ENCODE peak calls at places on chromosomes 13 and 19, in seven cellular contexts. O is left ventricle myocardium inferior, I is IMR-90, Q is left lung, H is PC-3, B is thyroid gland, N is bronchial epithelial cell. L is an unnamed sample.

GRCh38 chr19:18809149-18809978 is 18.3 kb upstream of the COMP start:
- DNase-seq in O (peak), Q (peak), I (peak), H (peak), B (peak), N (peak), L (peak)

GRCh38 chr13:47708386-47708785 is 292.7 kb downstream of the SUCLA2 start:
- DNase-seq in Q (no peak), B (no peak), I (peak), O (no peak), H (peak), N (peak), L (peak)

GRCh38 chr19:49469828-49470614 is 4.0 kb upstream of the FLT3LG start:
- DNase-seq in N (no peak), I (peak), B (no peak), O (no peak), Q (no peak), H (no peak), L (peak)

GRCh38 chr13:72694314-72694713 is 33.1 kb downstream of the MZT1 start:
- DNase-seq in B (no peak), N (no peak), O (no peak), H (no peak), I (no peak), Q (no peak), L (no peak)

GRCh38 chr13:21152251-21152899 is 24.0 kb downstream of the SKA3 start:
- DNase-seq in O (no peak), Q (no peak), H (no peak), B (no peak), N (no peak), I (no peak), L (no peak)

GRCh38 chr13:74871671-74872070 is 610.3 kb downstream of the TBC1D4 start:
- DNase-seq in H (peak), O (no peak), Q (no peak), I (no peak), N (no peak), B (no peak), L (no peak)

GRCh38 chr13:97391201-97391600 is 42.8 kb upstream of the RAP2A start:
- DNase-seq in B (no peak), N (no peak), H (no peak), O (no peak), I (peak), Q (no peak), L (no peak)

GRCh38 chr19:10226376-10227214 is 4.5 kb downstream of the S1PR2 start:
- DNase-seq in O (peak), I (peak), N (no peak), H (no peak), B (no peak), Q (peak), L (no peak)

GRCh38 chr13:37209621-37210020 is 104.2 kb upstream of the CSNK1A1L start:
- DNase-seq in H (no peak), Q (no peak), I (peak), O (no peak), B (no peak), N (no peak), L (no peak)

DNA sequence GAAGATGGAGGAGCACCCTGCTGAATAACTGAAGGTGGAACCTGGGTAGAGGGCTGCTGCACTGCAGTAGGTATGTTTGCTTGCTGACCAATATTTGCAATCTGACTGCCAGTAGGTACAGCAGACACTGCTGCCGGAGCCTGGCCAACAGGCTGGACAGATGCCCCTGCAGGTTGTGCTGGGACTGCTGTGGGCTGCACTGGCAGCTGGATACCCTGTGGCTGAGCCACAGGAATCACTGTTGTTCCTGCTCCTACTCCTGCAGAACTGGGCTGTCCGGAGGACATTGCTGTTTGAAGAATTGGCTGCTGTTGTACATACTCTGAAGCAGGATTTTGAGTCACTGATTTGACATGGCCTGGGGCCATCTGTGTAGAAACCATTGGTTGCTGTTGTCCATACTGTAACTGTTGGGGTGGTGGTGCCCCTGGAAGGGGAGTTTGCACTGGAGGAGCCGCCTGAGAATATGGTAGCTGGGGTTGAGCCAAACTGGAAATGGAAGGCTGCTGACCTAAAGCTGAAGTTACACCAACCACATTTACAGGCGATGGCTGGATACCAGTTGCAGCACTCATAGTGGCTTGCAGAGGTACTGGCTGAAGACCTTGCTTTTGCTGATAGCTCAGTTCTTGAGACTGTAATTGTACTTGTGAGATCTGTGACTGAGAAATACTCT is 2.2 kb downstream of the TSC22D1 start:
- DNase-seq in O (no peak), Q (no peak), B (no peak), N (peak), I (peak), H (peak), L (peak)
- TF ChIP-seq CTCF in O (peak), Q (peak), B (peak), N (peak), I (peak), H (peak), L (peak)

DNA sequence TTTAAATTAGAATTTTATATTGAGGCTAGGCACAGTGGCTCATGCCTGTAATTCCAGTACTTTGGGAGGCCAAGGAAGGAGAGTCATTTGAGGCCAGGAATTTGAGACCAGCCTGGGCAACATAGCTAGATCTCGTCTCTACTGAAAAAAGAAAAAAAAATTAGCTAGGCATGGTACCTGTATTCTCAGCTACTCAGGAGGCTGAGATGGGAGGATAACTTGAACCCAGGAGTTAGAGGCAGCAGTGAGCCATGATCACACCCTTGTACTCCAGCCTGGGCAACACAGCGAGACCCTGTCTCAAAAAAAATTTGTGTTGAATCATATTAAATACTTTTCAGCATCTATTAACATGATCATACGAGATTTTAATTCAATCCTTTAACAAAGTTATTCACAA is 4.9 kb downstream of the PMIS2 start:
- DNase-seq in H (no peak), I (no peak), Q (no peak), O (no peak), N (no peak), B (no peak), L (no peak)
- H3K4me3 ChIP-seq in H (no peak), I (no peak), Q (no peak), O (no peak), N (no peak), B (no peak), L (no peak)

DNA sequence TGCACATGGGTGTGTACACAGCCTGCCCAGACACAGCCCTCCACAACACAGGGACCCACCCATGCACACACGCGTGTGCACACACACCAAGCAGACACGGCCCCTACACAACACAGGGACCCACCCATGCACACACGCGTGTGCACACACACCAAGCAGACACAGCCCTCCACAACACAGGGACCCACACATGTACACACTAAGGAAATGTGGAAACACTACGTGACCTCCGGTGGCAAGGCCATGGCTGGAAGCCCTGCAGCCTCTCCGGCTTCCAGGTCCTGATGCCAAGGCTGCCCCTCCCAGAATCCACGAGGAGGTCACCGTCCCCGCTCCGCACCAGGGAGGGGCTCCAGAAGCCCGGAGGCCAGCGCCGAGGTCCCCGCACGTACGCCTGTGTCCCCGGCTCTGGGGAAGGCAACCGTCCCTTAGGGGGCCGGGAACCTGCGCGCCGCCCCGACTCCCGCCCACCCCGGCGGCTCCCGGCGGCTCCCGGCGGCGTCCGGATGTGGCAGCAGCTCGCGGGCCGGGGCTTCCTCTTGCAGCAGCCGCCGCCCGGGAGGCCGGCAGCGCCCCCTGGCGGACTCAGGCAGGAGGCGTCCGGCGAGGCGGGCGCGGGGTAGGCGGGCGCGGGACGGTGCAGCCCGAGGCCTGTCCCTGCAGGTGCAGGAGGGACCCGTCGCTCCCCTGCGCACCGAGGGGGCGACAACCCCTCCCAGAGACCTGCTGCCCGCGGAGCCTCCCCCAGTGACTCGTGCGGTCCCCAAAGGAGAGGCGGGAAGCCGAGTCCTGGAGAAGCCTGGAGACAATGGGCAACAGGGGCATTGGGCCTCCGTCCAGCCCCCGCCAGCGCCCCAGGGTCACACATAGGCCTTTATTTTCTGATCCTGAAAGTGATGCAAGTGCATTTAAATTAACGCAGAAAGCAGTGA is 29.9 kb upstream of the GRTP1 start:
- DNase-seq in N (peak), O (peak), I (peak), H (peak), Q (peak), B (peak), L (peak)
- TF ChIP-seq CTCF in N (peak), O (peak), I (peak), H (peak), Q (peak), B (peak), L (peak)

GRCh38 chr13:30465541-30466357 is at the start of gene HMGB1:
- DNase-seq in B (peak), H (peak), Q (peak), I (peak), N (peak), O (peak), L (peak)

GRCh38 chr13:30466358-30466714 is 600 bp upstream of the HMGB1 start:
- DNase-seq in N (peak), B (no peak), Q (no peak), O (no peak), H (peak), I (peak), L (peak)

GRCh38 chr13:30464496-30465351 is 1.0 kb downstream of the HMGB1 start:
- DNase-seq in B (peak), N (peak), I (peak), O (peak), Q (peak), H (peak), L (peak)

GRCh38 chr13:30463820-30464495 is 1.8 kb downstream of the HMGB1 start:
- DNase-seq in O (peak), N (peak), Q (peak), I (peak), B (peak), H (peak), L (peak)

DNA sequence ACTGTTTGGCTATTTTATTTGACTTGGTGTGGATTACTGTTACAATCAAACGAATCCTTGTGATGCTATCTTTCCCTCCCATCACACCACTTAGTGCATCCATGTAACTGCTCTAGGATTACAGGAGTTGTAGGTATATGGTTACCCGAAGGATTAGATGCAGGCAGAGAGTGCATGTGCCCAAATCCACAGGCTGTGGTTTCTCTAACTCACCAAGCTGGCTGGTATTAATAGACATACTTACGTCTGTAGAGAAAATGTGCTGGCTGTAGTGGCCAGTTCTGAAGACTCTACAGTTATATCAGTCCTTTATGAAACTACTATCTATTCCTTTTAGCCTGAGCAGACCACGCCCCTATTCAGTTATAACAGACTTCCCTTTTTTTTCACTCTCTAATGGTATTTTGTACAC is 1.1 kb upstream of the HMGB1 start:
- DNase-seq in N (no peak), H (peak), Q (no peak), I (peak), B (no peak), O (no peak), L (no peak)
- H3K4me3 ChIP-seq in N (no peak), H (peak), Q (no peak), I (no peak), B (no peak), O (no peak), L (no peak)

GRCh38 chr13:64266024-64266423 is 2850.4 kb upstream of the PCDH20 start:
- DNase-seq in H (no peak), N (no peak), Q (no peak), B (no peak), I (no peak), O (no peak), L (no peak)

GRCh38 chr13:64263285-64263684 is 2847.6 kb upstream of the PCDH20 start:
- DNase-seq in B (no peak), I (no peak), Q (no peak), H (no peak), O (no peak), N (no peak), L (no peak)
- TF ChIP-seq CTCF in B (no peak), I (no peak), Q (no peak), H (no peak), O (no peak), N (no peak), L (no peak)

DNA sequence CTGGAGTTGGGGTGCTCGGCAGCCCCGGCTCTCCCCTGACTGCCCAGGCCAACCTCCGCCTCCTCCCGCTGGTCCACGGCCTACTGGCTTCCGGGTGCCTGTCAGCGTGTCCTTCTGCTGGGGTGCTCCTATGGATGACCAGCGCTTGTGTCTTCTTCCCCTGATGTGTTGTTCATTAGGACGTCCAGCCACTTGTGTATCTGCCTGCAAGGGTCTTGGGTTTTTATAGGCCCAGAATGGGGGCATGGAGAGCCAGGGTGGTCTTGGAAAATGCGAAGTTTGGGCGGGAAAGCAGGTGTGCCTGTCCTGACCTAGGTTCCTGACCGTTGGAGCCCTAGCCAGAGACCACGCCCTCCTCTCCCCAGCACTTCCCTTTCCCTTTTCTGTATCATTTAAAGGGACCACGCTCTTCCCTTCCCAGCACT is 139.8 kb downstream of the SLITRK5 start:
- DNase-seq in H (peak), I (no peak), N (no peak), O (no peak), B (no peak), Q (no peak), L (no peak)
- H3K4me3 ChIP-seq in H (peak), I (no peak), N (no peak), O (no peak), B (no peak), Q (no peak), L (no peak)

GRCh38 chr19:640606-641170 is 1.0 kb downstream of the FGF22 start:
- DNase-seq in O (no peak), N (no peak), I (no peak), Q (no peak), B (no peak), H (no peak), L (no peak)
- TF ChIP-seq CTCF in O (no peak), N (no peak), I (no peak), Q (no peak), B (no peak), H (no peak), L (no peak)